ENCODE peak calls at places on chromosomes 2 and 18, in ten cellular contexts. N is adipocyte; I is uterus; C is breast epithelium; G is adrenal gland; J is GM23248; S is transverse colon; E is left ventricle myocardium inferior; L is cardiac muscle cell; R is CD4-positive, CD25-positive, alpha-beta regulatory T cell. X is an unnamed sample.

GRCh38 chr2:168910330-168910729 is 9.2 kb downstream of the G6PC2 start:
- DNase-seq in N (no peak), I (no peak), C (no peak), G (no peak), J (no peak), S (no peak), E (no peak), L (no peak), R (no peak), X (no peak)

GRCh38 chr2:33484042-33484621 is 7.7 kb downstream of the RASGRP3 start:
- DNase-seq in N (peak; percentile 57), I (no peak), C (no peak), G (no peak), J (peak; percentile 7), S (no peak), E (no peak), L (no peak), R (no peak), X (no peak)

GRCh38 chr18:21298351-21298750 is 56.3 kb downstream of the GREB1L start:
- DNase-seq in N (no peak), I (no peak), C (no peak), G (no peak), J (peak; percentile 15), S (no peak), E (no peak), L (no peak), R (no peak), X (no peak)

GRCh38 chr2:218394298-218395089 is 5.2 kb upstream of the CTDSP1 start:
- DNase-seq in N (no peak), I (peak; percentile 55), C (no peak), G (no peak), J (no peak), S (no peak), E (no peak), L (no peak), R (no peak), X (no peak)

GRCh38 chr2:148968776-148969175 is 69.7 kb upstream of the LYPD6B start:
- DNase-seq in N (no peak), I (no peak), C (no peak), G (no peak), J (no peak), S (no peak), E (no peak), L (no peak), R (no peak), X (no peak)

GRCh38 chr2:25372405-25373268 is 30.9 kb upstream of the DNMT3A start:
- DNase-seq in N (no peak), I (no peak), C (peak; percentile 47), G (peak; percentile 53), J (no peak), S (no peak), E (no peak), L (no peak), R (no peak), X (no peak)

GRCh38 chr18:49721981-49722380 is 91.4 kb downstream of the ACAA2 start:
- DNase-seq in N (no peak), I (no peak), C (no peak), G (no peak), J (no peak), S (no peak), E (no peak), L (peak; percentile 17), R (no peak), X (no peak)

GRCh38 chr2:157820202-157820601 is 55.9 kb downstream of the ACVR1 start:
- DNase-seq in N (no peak), I (no peak), C (no peak), G (no peak), J (no peak), S (no peak), E (no peak), L (peak; percentile 63), R (no peak), X (no peak)

GRCh38 chr18:61096231-61096630 is 237.0 kb upstream of the CDH20 start:
- DNase-seq in N (no peak), I (no peak), C (no peak), G (no peak), J (no peak), S (no peak), E (no peak), L (no peak), R (no peak), X (no peak)

GRCh38 chr18:27688581-27688980 is 488.3 kb downstream of the CDH2 start:
- DNase-seq in N (no peak), I (no peak), C (no peak), G (no peak), J (no peak), S (no peak), E (no peak), L (no peak), R (no peak), X (no peak)

GRCh38 chr2:113012436-113013335 is 7.4 kb downstream of the IL36A start:
- DNase-seq in N (no peak), I (no peak), C (no peak), G (no peak), J (peak; percentile 48), S (no peak), E (no peak), L (peak; percentile 18), R (no peak), X (no peak)

GRCh38 chr2:69510204-69510603 is 73.0 kb upstream of the NFU1 start:
- DNase-seq in N (no peak), I (no peak), C (no peak), G (no peak), J (no peak), S (no peak), E (no peak), L (no peak), R (no peak), X (no peak)

GRCh38 chr18:3466051-3466450 is 16.1 kb downstream of the TGIF1 start:
- DNase-seq in N (peak; percentile 58), I (no peak), C (no peak), G (no peak), J (peak; percentile 92), S (no peak), E (no peak), L (peak; percentile 90), R (no peak), X (no peak)

GRCh38 chr2:112957511-112957910 is 20.3 kb upstream of the IL36G start:
- DNase-seq in N (no peak), I (no peak), C (no peak), G (no peak), J (no peak), S (no peak), E (no peak), L (no peak), R (no peak), X (no peak)

DNA sequence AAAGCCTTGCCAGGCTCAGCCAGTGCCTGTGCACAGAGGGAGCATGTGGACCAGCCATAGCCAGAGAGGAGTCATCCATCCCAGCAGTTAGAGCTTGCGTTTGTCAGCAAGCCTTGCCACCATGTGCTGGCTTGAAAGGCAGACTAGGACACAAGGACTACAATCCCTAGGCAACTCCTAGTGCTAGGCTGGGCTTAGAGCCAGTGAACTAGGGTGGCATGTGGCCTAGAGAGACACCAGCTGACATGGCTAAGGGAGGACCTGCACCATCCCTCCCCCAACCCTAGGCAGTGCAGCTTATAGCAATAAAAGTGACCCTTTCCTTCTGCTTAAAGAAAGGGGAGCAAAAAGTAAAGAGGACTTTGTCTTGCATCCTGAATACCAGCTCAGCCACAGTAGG is 38.5 kb upstream of the UXS1 start:
- DNase-seq in N (no peak), I (no peak), C (no peak), G (no peak), J (no peak), S (no peak), E (peak; percentile 53), L (no peak), R (no peak), X (no peak)
- H3K9me3 ChIP-seq in N (peaks cover 28% of the 10 kb centered on the region), I (no peaks in the 10 kb centered on the region), C (peaks cover 13% of the 10 kb centered on the region), G (no peaks in the 10 kb centered on the region), J (no peaks in the 10 kb centered on the region), S (peaks cover 17% of the 10 kb centered on the region), E (peaks cover 34% of the 10 kb centered on the region), L (no peaks in the 10 kb centered on the region), R (peaks cover 22% of the 10 kb centered on the region), X (peaks cover 5% of the 10 kb centered on the region)

GRCh38 chr2:130389783-130390182 is 33.9 kb downstream of the PTPN18 start:
- DNase-seq in N (no peak), I (no peak), C (no peak), G (no peak), J (no peak), S (no peak), E (no peak), L (no peak), R (no peak), X (no peak)

GRCh38 chr2:130389363-130389762 is 33.5 kb downstream of the PTPN18 start:
- DNase-seq in N (no peak), I (no peak), C (no peak), G (no peak), J (peak; percentile 32), S (no peak), E (no peak), L (no peak), R (no peak), X (no peak)

GRCh38 chr2:130390460-130391057 is 34.7 kb downstream of the PTPN18 start:
- DNase-seq in N (no peak), I (no peak), C (no peak), G (no peak), J (no peak), S (peak; percentile 68), E (peak; percentile 48), L (no peak), R (no peak), X (no peak)

GRCh38 chr2:130391872-130392670 is 36.2 kb downstream of the PTPN18 start:
- DNase-seq in N (peak; percentile 77), I (no peak), C (no peak), G (no peak), J (peak; percentile 75), S (no peak), E (no peak), L (peak; percentile 53), R (no peak), X (no peak)

GRCh38 chr2:130391058-130391871 is 35.4 kb downstream of the PTPN18 start:
- DNase-seq in N (peak; percentile 90), I (peak; percentile 63), C (peak; percentile 81), G (peak; percentile 88), J (peak; percentile 89), S (peak; percentile 93), E (peak; percentile 85), L (peak; percentile 81), R (peak; percentile 49), X (peak; percentile 84)
- H3K4me3 ChIP-seq in N (peak overlapping the region; percentile 86), I (peak overlapping the region; percentile 52), C (peak overlapping the region; percentile 77), G (peak overlapping the region; percentile 63), J (peak overlapping the region; percentile 90), S (peak overlapping the region; percentile 34), E (peak overlapping the region; percentile 87), L (peak overlapping the region; percentile 59), R (peak overlapping the region; percentile 44), X (peak overlapping the region; percentile 76)

GRCh38 chr2:12069139-12069538 is 322.7 kb downstream of the LPIN1 start:
- DNase-seq in N (no peak), I (no peak), C (no peak), G (no peak), J (no peak), S (no peak), E (no peak), L (no peak), R (no peak), X (no peak)
- H3K4me1 ChIP-seq in N (no peaks in the 10 kb centered on the region), I (no peaks in the 10 kb centered on the region), C (no peaks in the 10 kb centered on the region), G (no peaks in the 10 kb centered on the region), J (peaks cover 14% of the 10 kb centered on the region), S (no peaks in the 10 kb centered on the region), E (no peaks in the 10 kb centered on the region), L (peaks cover 9% of the 10 kb centered on the region), R (no peaks in the 10 kb centered on the region), X (no peaks in the 10 kb centered on the region)

DNA sequence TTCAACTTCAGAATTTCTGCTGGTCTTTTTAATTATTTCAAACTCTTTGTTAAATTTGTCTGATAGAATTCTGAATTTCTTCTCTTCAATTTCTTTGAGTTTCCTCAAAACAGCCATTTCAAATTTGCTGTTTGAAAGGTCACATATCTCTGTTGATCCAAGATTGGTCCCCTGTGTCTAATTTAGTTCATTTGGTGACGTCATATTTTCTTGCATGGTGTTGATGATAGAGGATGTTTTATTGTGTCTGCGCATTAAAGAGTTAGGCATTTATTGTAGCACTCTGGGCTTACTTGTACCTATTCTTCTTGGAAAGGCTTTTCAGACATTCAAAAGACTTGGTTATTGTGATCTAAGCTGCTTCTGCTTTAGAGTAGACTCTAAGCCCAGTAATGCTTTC is 698.4 kb upstream of the LRRTM1 start:
- DNase-seq in N (no peak), I (no peak), C (no peak), G (no peak), J (no peak), S (no peak), E (no peak), L (no peak), R (no peak), X (no peak)
- H3K9me3 ChIP-seq in N (peaks cover 43% of the 10 kb centered on the region), I (peaks cover 3% of the 10 kb centered on the region), C (peaks cover 6% of the 10 kb centered on the region), G (no peaks in the 10 kb centered on the region), J (peaks cover 4% of the 10 kb centered on the region), S (peaks cover 6% of the 10 kb centered on the region), E (peaks cover 89% of the 10 kb centered on the region), L (no peaks in the 10 kb centered on the region), R (peaks cover 8% of the 10 kb centered on the region), X (peaks cover 3% of the 10 kb centered on the region)